ENCODE peak calls at places on chromosomes 11 and 22, in eight cellular contexts. One of them, this sample, is unnamed.

GRCh38 chr22:42752230-42752746 is 31.6 kb upstream of the A4GALT start:
- DNase-seq in neuronal stem cell: no peak
- DNase-seq in pancreas: no peak
- DNase-seq in right lobe of liver: no peak
- DNase-seq in caudate nucleus: no peak
- DNase-seq in dorsolateral prefrontal cortex: no peak
- DNase-seq in esophagus squamous epithelium: no peak
- DNase-seq in CD8-positive, alpha-beta memory T cell: no peak
- DNase-seq in this sample: no peak

GRCh38 chr11:62880231-62880802 is 379 bp upstream of the SLC3A2 start:
- DNase-seq in caudate nucleus: no peak
- DNase-seq in neuronal stem cell: no peak
- DNase-seq in dorsolateral prefrontal cortex: no peak
- DNase-seq in CD8-positive, alpha-beta memory T cell: no peak
- DNase-seq in esophagus squamous epithelium: no peak
- DNase-seq in pancreas: no peak
- DNase-seq in right lobe of liver: no peak
- DNase-seq in this sample: no peak

GRCh38 chr11:121928597-121929580 is 187.1 kb downstream of the BLID start:
- DNase-seq in pancreas: no peak
- DNase-seq in dorsolateral prefrontal cortex: no peak
- DNase-seq in caudate nucleus: peak; percentile 5
- DNase-seq in CD8-positive, alpha-beta memory T cell: no peak
- DNase-seq in right lobe of liver: no peak
- DNase-seq in esophagus squamous epithelium: no peak
- DNase-seq in neuronal stem cell: peak; percentile 18
- DNase-seq in this sample: peak; percentile 18

GRCh38 chr11:86592047-86592564 is 80.3 kb downstream of the ME3 start:
- DNase-seq in right lobe of liver: no peak
- DNase-seq in caudate nucleus: no peak
- DNase-seq in pancreas: no peak
- DNase-seq in dorsolateral prefrontal cortex: no peak
- DNase-seq in CD8-positive, alpha-beta memory T cell: no peak
- DNase-seq in esophagus squamous epithelium: no peak
- DNase-seq in neuronal stem cell: no peak
- DNase-seq in this sample: no peak

GRCh38 chr11:80034801-80035200 is 594.0 kb upstream of the TENM4 start:
- DNase-seq in caudate nucleus: no peak
- DNase-seq in neuronal stem cell: no peak
- DNase-seq in right lobe of liver: no peak
- DNase-seq in esophagus squamous epithelium: no peak
- DNase-seq in pancreas: no peak
- DNase-seq in CD8-positive, alpha-beta memory T cell: no peak
- DNase-seq in dorsolateral prefrontal cortex: no peak
- DNase-seq in this sample: no peak

GRCh38 chr11:73152086-73152853 is 10.2 kb upstream of the FCHSD2 start:
- DNase-seq in caudate nucleus: no peak
- DNase-seq in CD8-positive, alpha-beta memory T cell: no peak
- DNase-seq in esophagus squamous epithelium: no peak
- DNase-seq in pancreas: no peak
- DNase-seq in neuronal stem cell: no peak
- DNase-seq in dorsolateral prefrontal cortex: no peak
- DNase-seq in right lobe of liver: no peak
- DNase-seq in this sample: no peak

GRCh38 chr11:96293583-96293982 is 49.4 kb downstream of the MAML2 start:
- DNase-seq in caudate nucleus: no peak
- DNase-seq in right lobe of liver: no peak
- DNase-seq in pancreas: no peak
- DNase-seq in esophagus squamous epithelium: no peak
- DNase-seq in dorsolateral prefrontal cortex: no peak
- DNase-seq in neuronal stem cell: no peak
- DNase-seq in CD8-positive, alpha-beta memory T cell: no peak
- DNase-seq in this sample: no peak

GRCh38 chr11:34208266-34209135 is 103.1 kb downstream of the NAT10 start:
- DNase-seq in pancreas: no peak
- DNase-seq in CD8-positive, alpha-beta memory T cell: no peak
- DNase-seq in right lobe of liver: no peak
- DNase-seq in caudate nucleus: no peak
- DNase-seq in esophagus squamous epithelium: no peak
- DNase-seq in dorsolateral prefrontal cortex: no peak
- DNase-seq in neuronal stem cell: no peak
- DNase-seq in this sample: no peak

GRCh38 chr11:2671748-2672147 is 28.0 kb downstream of the KCNQ1OT1 start:
- DNase-seq in esophagus squamous epithelium: no peak
- DNase-seq in pancreas: no peak
- DNase-seq in caudate nucleus: no peak
- DNase-seq in dorsolateral prefrontal cortex: no peak
- DNase-seq in neuronal stem cell: no peak
- DNase-seq in right lobe of liver: no peak
- DNase-seq in CD8-positive, alpha-beta memory T cell: no peak
- DNase-seq in this sample: no peak

GRCh38 chr11:2794947-2795346 is 90.6 kb downstream of the CDKN1C start:
- DNase-seq in CD8-positive, alpha-beta memory T cell: no peak
- DNase-seq in right lobe of liver: peak; percentile 16
- DNase-seq in neuronal stem cell: no peak
- DNase-seq in caudate nucleus: no peak
- DNase-seq in esophagus squamous epithelium: no peak
- DNase-seq in pancreas: peak; percentile 26
- DNase-seq in dorsolateral prefrontal cortex: peak; percentile 32
- DNase-seq in this sample: no peak

GRCh38 chr11:120717623-120718022 is 206.1 kb downstream of the GRIK4 start:
- DNase-seq in dorsolateral prefrontal cortex: no peak
- DNase-seq in pancreas: no peak
- DNase-seq in right lobe of liver: no peak
- DNase-seq in CD8-positive, alpha-beta memory T cell: no peak
- DNase-seq in esophagus squamous epithelium: no peak
- DNase-seq in neuronal stem cell: no peak
- DNase-seq in caudate nucleus: no peak
- DNase-seq in this sample: no peak

GRCh38 chr11:106077609-106078517 is at the start of gene AASDHPPT:
- DNase-seq in CD8-positive, alpha-beta memory T cell: no peak
- DNase-seq in caudate nucleus: no peak
- DNase-seq in neuronal stem cell: no peak
- DNase-seq in dorsolateral prefrontal cortex: no peak
- DNase-seq in right lobe of liver: peak; percentile 20
- DNase-seq in pancreas: peak; percentile 23
- DNase-seq in esophagus squamous epithelium: no peak
- DNase-seq in this sample: peak; percentile 63

GRCh38 chr11:130522284-130522961 is 74.0 kb downstream of the ADAMTS15 start:
- DNase-seq in pancreas: peak; percentile 90
- DNase-seq in right lobe of liver: peak; percentile 75
- DNase-seq in CD8-positive, alpha-beta memory T cell: no peak
- DNase-seq in dorsolateral prefrontal cortex: peak; percentile 86
- DNase-seq in neuronal stem cell: peak; percentile 46
- DNase-seq in caudate nucleus: peak; percentile 10
- DNase-seq in esophagus squamous epithelium: no peak
- DNase-seq in this sample: peak; percentile 13

GRCh38 chr11:34869425-34869824 is 46.8 kb downstream of the APIP start:
- DNase-seq in caudate nucleus: no peak
- DNase-seq in dorsolateral prefrontal cortex: no peak
- DNase-seq in neuronal stem cell: no peak
- DNase-seq in esophagus squamous epithelium: no peak
- DNase-seq in CD8-positive, alpha-beta memory T cell: no peak
- DNase-seq in right lobe of liver: no peak
- DNase-seq in pancreas: no peak
- DNase-seq in this sample: no peak

GRCh38 chr22:26610072-26610958 is 7.5 kb downstream of the CRYBB1 start:
- DNase-seq in dorsolateral prefrontal cortex: peak; percentile 79
- DNase-seq in caudate nucleus: no peak
- DNase-seq in CD8-positive, alpha-beta memory T cell: peak; percentile 13
- DNase-seq in pancreas: no peak
- DNase-seq in neuronal stem cell: no peak
- DNase-seq in esophagus squamous epithelium: no peak
- DNase-seq in right lobe of liver: no peak
- DNase-seq in this sample: no peak

GRCh38 chr11:46064221-46064620 is 57.0 kb downstream of the PHF21A start:
- DNase-seq in pancreas: no peak
- DNase-seq in right lobe of liver: no peak
- DNase-seq in CD8-positive, alpha-beta memory T cell: no peak
- DNase-seq in neuronal stem cell: no peak
- DNase-seq in dorsolateral prefrontal cortex: no peak
- DNase-seq in caudate nucleus: no peak
- DNase-seq in esophagus squamous epithelium: no peak
- DNase-seq in this sample: no peak

DNA sequence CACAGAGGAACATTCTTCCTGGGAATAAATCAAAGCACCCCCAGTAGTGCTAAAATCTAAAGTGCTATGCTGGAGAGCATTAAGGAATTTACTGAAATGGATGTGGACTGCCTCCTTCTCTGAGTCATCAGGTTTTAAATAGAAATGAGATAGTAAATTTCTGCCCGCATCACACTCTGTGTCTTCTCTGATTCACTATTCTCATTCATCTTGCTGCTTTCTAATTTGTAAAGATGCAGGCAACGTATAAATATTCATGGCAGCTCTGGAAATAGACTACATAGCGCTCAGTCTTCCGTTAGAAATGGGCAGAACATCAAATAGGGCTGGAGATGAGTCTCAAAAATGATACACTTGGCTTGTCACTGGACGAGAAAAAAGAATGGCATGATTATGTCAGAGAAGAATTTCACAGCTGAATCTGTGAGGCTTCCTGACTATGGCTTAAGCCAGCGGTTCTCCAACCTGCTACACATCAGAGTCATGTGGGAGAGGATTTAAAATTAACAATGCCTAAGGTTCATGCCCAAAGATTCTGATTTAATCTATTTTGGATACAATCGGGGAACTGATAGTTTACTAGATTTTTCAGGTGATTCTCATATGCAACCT is 178.2 kb downstream of the LRRC4C start:
- DNase-seq in esophagus squamous epithelium: no peak
- DNase-seq in right lobe of liver: no peak
- DNase-seq in dorsolateral prefrontal cortex: no peak
- DNase-seq in pancreas: no peak
- DNase-seq in neuronal stem cell: no peak
- DNase-seq in CD8-positive, alpha-beta memory T cell: no peak
- DNase-seq in caudate nucleus: no peak
- DNase-seq in this sample: no peak
- H3K27ac ChIP-seq in esophagus squamous epithelium: no peak overlapping the region
- H3K27ac ChIP-seq in right lobe of liver: no peak overlapping the region
- H3K27ac ChIP-seq in dorsolateral prefrontal cortex: no peak overlapping the region
- H3K27ac ChIP-seq in pancreas: no peak overlapping the region
- H3K27ac ChIP-seq in neuronal stem cell: no peak overlapping the region
- H3K27ac ChIP-seq in CD8-positive, alpha-beta memory T cell: no peak overlapping the region
- H3K27ac ChIP-seq in caudate nucleus: no peak overlapping the region
- H3K27ac ChIP-seq in this sample: no peak overlapping the region

GRCh38 chr11:18394300-18394927 is at the start of gene LDHA:
- DNase-seq in esophagus squamous epithelium: peak; percentile 93
- DNase-seq in neuronal stem cell: peak; percentile 39
- DNase-seq in pancreas: peak; percentile 98
- DNase-seq in caudate nucleus: peak; percentile 78
- DNase-seq in right lobe of liver: peak; percentile 99
- DNase-seq in CD8-positive, alpha-beta memory T cell: peak; percentile 99
- DNase-seq in dorsolateral prefrontal cortex: peak; percentile 98
- DNase-seq in this sample: peak; percentile 74

GRCh38 chr11:18393581-18394299 is 623 bp upstream of the LDHA start:
- DNase-seq in right lobe of liver: no peak
- DNase-seq in esophagus squamous epithelium: no peak
- DNase-seq in pancreas: peak; percentile 37
- DNase-seq in dorsolateral prefrontal cortex: no peak
- DNase-seq in CD8-positive, alpha-beta memory T cell: no peak
- DNase-seq in caudate nucleus: no peak
- DNase-seq in neuronal stem cell: no peak
- DNase-seq in this sample: no peak

GRCh38 chr11:18394928-18395734 is 768 bp downstream of the LDHA start:
- DNase-seq in neuronal stem cell: peak; percentile 17
- DNase-seq in esophagus squamous epithelium: no peak
- DNase-seq in pancreas: peak; percentile 34
- DNase-seq in CD8-positive, alpha-beta memory T cell: no peak
- DNase-seq in caudate nucleus: no peak
- DNase-seq in dorsolateral prefrontal cortex: no peak
- DNase-seq in right lobe of liver: no peak
- DNase-seq in this sample: no peak

GRCh38 chr11:18395735-18396504 is 1.6 kb downstream of the LDHA start:
- DNase-seq in esophagus squamous epithelium: peak; percentile 69
- DNase-seq in pancreas: peak; percentile 99
- DNase-seq in dorsolateral prefrontal cortex: peak; percentile 97
- DNase-seq in caudate nucleus: peak; percentile 90
- DNase-seq in right lobe of liver: peak; percentile 99
- DNase-seq in CD8-positive, alpha-beta memory T cell: peak; percentile 94
- DNase-seq in neuronal stem cell: peak; percentile 98
- DNase-seq in this sample: peak; percentile 93

DNA sequence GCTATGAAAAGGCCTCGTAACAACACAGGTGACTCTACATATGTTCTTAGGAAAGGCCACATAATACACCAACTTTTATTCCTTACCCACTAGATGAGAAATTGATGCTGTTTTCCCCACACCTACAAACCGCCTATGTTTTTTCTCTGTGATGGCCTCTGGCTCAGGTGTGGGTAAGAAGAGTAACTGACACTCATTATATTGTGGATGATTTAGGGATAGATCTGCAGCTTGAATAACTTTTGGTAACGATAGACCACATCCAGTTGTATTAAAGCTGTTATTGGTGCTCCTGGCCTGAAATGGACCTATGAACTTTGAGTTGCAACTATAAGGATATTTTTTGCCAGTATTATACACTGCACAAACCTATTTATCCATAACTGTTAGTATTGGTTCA is 3.6 kb downstream of the LDHA start:
- DNase-seq in right lobe of liver: no peak
- DNase-seq in dorsolateral prefrontal cortex: no peak
- DNase-seq in CD8-positive, alpha-beta memory T cell: no peak
- DNase-seq in caudate nucleus: no peak
- DNase-seq in neuronal stem cell: no peak
- DNase-seq in pancreas: no peak
- DNase-seq in esophagus squamous epithelium: no peak
- DNase-seq in this sample: no peak
- H3K27ac ChIP-seq in right lobe of liver: no peak overlapping the region
- H3K27ac ChIP-seq in dorsolateral prefrontal cortex: no peak overlapping the region
- H3K27ac ChIP-seq in CD8-positive, alpha-beta memory T cell: no peak overlapping the region
- H3K27ac ChIP-seq in caudate nucleus: no peak overlapping the region
- H3K27ac ChIP-seq in neuronal stem cell: no peak overlapping the region
- H3K27ac ChIP-seq in pancreas: no peak overlapping the region
- H3K27ac ChIP-seq in esophagus squamous epithelium: no peak overlapping the region
- H3K27ac ChIP-seq in this sample: no peak overlapping the region

DNA sequence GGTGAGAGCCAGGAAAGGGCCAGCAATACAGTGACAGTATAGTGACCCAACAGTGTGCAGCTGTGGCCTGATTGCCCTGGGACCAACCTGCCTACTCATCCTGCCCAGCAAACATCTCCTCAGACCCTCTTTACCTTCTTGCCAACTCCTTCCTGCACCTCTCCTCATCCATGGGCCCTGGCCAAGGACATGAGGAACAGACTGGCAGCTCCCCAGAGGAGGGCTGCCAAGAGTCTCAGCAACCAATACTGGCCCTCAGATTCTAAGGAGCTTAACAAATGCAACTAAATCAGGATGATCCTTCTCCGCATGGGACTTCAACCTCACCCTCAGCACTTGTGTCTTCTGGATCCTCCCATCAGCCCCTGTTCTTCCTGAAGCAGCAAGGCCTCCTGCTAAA is 77.0 kb downstream of the RPL27A start:
- DNase-seq in esophagus squamous epithelium: no peak
- DNase-seq in dorsolateral prefrontal cortex: no peak
- DNase-seq in caudate nucleus: no peak
- DNase-seq in CD8-positive, alpha-beta memory T cell: no peak
- DNase-seq in pancreas: peak; percentile 49
- DNase-seq in neuronal stem cell: no peak
- DNase-seq in right lobe of liver: no peak
- DNase-seq in this sample: no peak
- H3K27ac ChIP-seq in esophagus squamous epithelium: peak overlapping the region; percentile 62
- H3K27ac ChIP-seq in dorsolateral prefrontal cortex: peak overlapping the region; percentile 71
- H3K27ac ChIP-seq in caudate nucleus: no peak overlapping the region
- H3K27ac ChIP-seq in CD8-positive, alpha-beta memory T cell: no peak overlapping the region
- H3K27ac ChIP-seq in pancreas: peak overlapping the region; percentile 3
- H3K27ac ChIP-seq in neuronal stem cell: no peak overlapping the region
- H3K27ac ChIP-seq in right lobe of liver: no peak overlapping the region
- H3K27ac ChIP-seq in this sample: no peak overlapping the region

GRCh38 chr11:65546217-65546958 is 11.8 kb downstream of the LTBP3 start:
- DNase-seq in neuronal stem cell: peak; percentile 84
- DNase-seq in esophagus squamous epithelium: peak; percentile 73
- DNase-seq in pancreas: peak; percentile 98
- DNase-seq in caudate nucleus: no peak
- DNase-seq in CD8-positive, alpha-beta memory T cell: peak; percentile 99
- DNase-seq in right lobe of liver: peak; percentile 98
- DNase-seq in dorsolateral prefrontal cortex: peak; percentile 75
- DNase-seq in this sample: no peak
- H3K27ac ChIP-seq in neuronal stem cell: no peak overlapping the region
- H3K27ac ChIP-seq in esophagus squamous epithelium: peak overlapping the region; percentile 69
- H3K27ac ChIP-seq in pancreas: peak overlapping the region; percentile 86
- H3K27ac ChIP-seq in caudate nucleus: no peak overlapping the region
- H3K27ac ChIP-seq in CD8-positive, alpha-beta memory T cell: peak overlapping the region; percentile 53
- H3K27ac ChIP-seq in right lobe of liver: peak overlapping the region; percentile 21
- H3K27ac ChIP-seq in dorsolateral prefrontal cortex: no peak overlapping the region
- H3K27ac ChIP-seq in this sample: peak overlapping the region; percentile 12